ENCODE peak calls at places on chromosomes 5 and 9, in four cellular contexts. Y, O, F and Q are unnamed samples. For H3K4me1, the result is how much of the 10 kb centered on the place peaks cover.

GRCh38 chr9:128936171-128936865 is 11.1 kb downstream of the DOLK start:
- DNase-seq in Y (no peak), F (peak), O (peak), Q (no peak)

GRCh38 chr9:20358201-20358600 is 264.1 kb downstream of the MLLT3 start:
- DNase-seq in F (no peak), O (no peak), Y (peak), Q (no peak)

GRCh38 chr9:122099271-122099869 is 6.3 kb upstream of the TTLL11 start:
- DNase-seq in O (peak), F (peak), Y (peak), Q (peak)

GRCh38 chr5:137666109-137666850 is 69.6 kb downstream of the KLHL3 start:
- DNase-seq in F (no peak), Y (peak), O (no peak), Q (no peak)

GRCh38 chr9:95874303-95874988 is 1.0 kb upstream of the ERCC6L2 start:
- DNase-seq in F (no peak), Y (peak), O (no peak), Q (no peak)

GRCh38 chr5:9168791-9169611 is 376.9 kb downstream of the SEMA5A start:
- DNase-seq in F (no peak), O (no peak), Y (peak), Q (no peak)

GRCh38 chr9:99622679-99623078 is 199.0 kb upstream of the NR4A3 start:
- DNase-seq in O (no peak), F (no peak), Y (no peak), Q (no peak)

GRCh38 chr9:130593020-130593419 is 13.6 kb downstream of the FUBP3 start:
- DNase-seq in F (no peak), O (no peak), Y (no peak), Q (no peak)

GRCh38 chr5:95069948-95070347 is 214.9 kb downstream of the MCTP1 start:
- DNase-seq in O (no peak), F (no peak), Y (no peak), Q (no peak)

GRCh38 chr9:115121140-115121710 is 3.3 kb upstream of the TNC start:
- DNase-seq in O (no peak), Y (no peak), F (no peak), Q (no peak)

GRCh38 chr5:146390469-146390868 is 51.8 kb downstream of the POU4F3 start:
- DNase-seq in Y (no peak), O (no peak), F (no peak), Q (no peak)

GRCh38 chr5:96023518-96023917 is 61.9 kb upstream of the ELL2 start:
- DNase-seq in F (no peak), O (no peak), Y (peak), Q (no peak)

GRCh38 chr9:16526380-16526779 is 344.1 kb downstream of the BNC2 start:
- DNase-seq in Y (peak), F (no peak), O (no peak), Q (no peak)

GRCh38 chr9:91207889-91208651 is 153.6 kb downstream of the AUH start:
- DNase-seq in F (no peak), Y (peak), O (no peak), Q (no peak)

GRCh38 chr5:151383011-151383410 is 35.7 kb upstream of the SLC36A2 start:
- DNase-seq in O (no peak), F (no peak), Y (no peak), Q (no peak)

GRCh38 chr5:55172051-55172899 is 702 bp downstream of the CDC20B start:
- DNase-seq in F (peak), Y (peak), O (peak), Q (no peak)

GRCh38 chr9:134590240-134591081 is 51.1 kb upstream of the COL5A1 start:
- DNase-seq in F (no peak), Y (no peak), O (no peak), Q (peak)

GRCh38 chr5:4614088-4614487 is 526.0 kb upstream of the ADAMTS16 start:
- DNase-seq in O (no peak), Y (no peak), F (no peak), Q (no peak)

GRCh38 chr9:107176701-107177100 is 106.4 kb upstream of the RAD23B start:
- DNase-seq in O (no peak), F (no peak), Y (peak), Q (no peak)

GRCh38 chr9:22389271-22389670 is 57.4 kb upstream of the DMRTA1 start:
- DNase-seq in Y (no peak), O (no peak), F (no peak), Q (no peak)

GRCh38 chr5:174229640-174230350 is 184.3 kb downstream of the NSG2 start:
- DNase-seq in Y (peak), F (no peak), O (no peak), Q (no peak)

GRCh38 chr9:74942801-74943200 is 9.9 kb downstream of the C9orf40 start:
- DNase-seq in O (no peak), F (no peak), Y (peak), Q (no peak)

GRCh38 chr5:160477266-160477970 is 55.8 kb downstream of the PTTG1 start:
- DNase-seq in O (no peak), Y (no peak), F (no peak), Q (no peak)

GRCh38 chr5:93300945-93301344 is 280.1 kb downstream of the NR2F1-AS1 start:
- DNase-seq in Y (no peak), F (no peak), O (no peak), Q (no peak)
- H3K4me1 ChIP-seq in Y (under half), F (under half), O (under half), Q (under half)

DNA sequence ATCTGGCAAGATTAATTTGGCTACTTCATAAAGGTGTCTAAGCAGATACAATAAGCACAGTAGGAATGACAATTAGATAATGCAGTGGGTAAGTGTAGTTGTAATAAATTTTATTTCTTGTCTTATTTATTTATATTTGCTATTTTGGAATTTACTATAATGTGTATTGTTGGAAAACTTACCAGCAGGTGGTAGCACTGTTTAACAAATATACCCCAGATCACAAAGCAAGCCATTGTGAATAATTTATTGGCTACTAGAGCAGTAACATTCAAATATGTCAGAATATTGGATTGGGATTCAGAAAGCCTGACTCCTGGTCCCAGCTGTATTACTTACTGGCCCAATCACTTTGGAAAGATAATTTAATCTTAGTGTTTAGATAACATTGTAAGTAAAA is 78.0 kb downstream of the ISOC1 start:
- DNase-seq in F (no peak), O (no peak), Y (no peak), Q (no peak)
- TF ChIP-seq CTCF in F (no peak), O (no peak), Y (peak), Q (no peak)

DNA sequence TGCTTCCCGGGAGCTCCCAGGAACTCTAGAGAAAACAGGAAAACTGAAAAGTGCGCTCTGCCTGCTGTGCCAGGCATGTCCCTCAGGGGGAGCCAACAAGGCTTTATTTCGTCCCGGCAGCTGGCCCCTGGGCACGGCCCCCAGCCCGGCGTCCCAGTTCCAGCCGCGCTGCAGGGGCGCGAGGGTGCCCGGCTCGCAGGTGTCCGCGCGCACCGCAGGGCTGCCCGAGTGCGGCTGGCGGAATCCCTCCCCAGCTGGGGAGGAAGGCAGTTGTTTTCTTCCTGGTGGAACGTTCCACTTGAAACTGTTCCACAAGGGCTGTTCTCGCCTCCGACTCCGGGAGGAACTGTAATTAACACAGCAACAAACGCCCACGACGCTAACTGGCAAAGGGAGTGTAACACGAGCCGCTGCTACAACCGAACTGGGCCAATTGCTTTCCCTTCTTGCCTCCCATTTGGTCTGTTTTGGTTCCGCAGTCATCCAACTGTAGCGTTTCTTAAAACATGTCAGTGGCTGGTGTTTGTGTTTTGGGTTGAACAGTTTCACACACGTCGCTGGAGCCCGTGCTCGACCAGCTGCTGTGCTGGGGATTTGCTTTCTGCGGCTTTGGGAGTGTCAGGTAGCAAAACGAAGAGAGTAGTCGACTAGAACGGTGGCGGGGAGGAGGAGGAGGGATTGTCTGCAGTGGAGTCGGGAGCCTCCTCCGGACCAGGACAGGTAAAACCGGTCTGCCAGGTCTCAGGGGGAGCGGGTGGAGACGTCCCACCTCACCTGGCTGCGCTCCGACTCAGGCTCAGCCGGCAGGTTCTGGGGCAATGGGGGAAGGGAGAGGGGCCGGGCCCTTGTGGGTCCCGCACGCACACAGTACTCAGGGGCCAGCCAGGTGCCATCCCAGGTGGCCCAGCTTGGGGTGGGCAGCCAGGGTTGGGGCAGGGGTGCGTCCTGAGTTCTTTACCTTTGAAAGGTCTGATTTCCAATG is 131.6 kb upstream of the NIPBL start:
- DNase-seq in F (peak), Y (peak), O (peak), Q (peak)
- TF ChIP-seq POLR2A in F (no peak), Y (no peak), O (no peak), Q (no peak)

GRCh38 chr5:143230676-143230996 is 172.8 kb downstream of the NR3C1 start:
- DNase-seq in F (no peak), O (no peak), Y (no peak), Q (no peak)
- H3K4me1 ChIP-seq in F (under half), O (under half), Y (under half), Q (under half)

DNA sequence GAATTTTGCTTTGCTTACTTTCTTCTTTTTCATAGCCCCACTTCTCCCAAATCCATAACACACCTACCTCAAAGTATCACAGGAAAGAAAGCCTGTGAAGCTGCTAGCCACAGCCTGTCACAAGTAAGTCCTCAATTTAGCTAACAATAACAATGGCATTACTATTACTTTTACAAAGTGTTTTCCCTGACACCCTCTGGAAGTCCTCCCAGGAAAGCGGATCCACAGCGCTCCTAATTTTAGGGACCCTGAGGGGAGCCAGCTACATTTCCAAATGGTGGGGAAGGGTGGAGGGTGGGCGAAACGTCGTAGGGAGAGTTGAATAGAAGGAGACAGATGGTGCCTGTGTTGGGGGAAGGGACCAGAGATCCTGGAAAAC is 554 bp upstream of the WWC1 start:
- DNase-seq in Y (no peak), F (no peak), O (no peak), Q (no peak)
- TF ChIP-seq CTCF in Y (no peak), F (no peak), O (no peak), Q (no peak)

DNA sequence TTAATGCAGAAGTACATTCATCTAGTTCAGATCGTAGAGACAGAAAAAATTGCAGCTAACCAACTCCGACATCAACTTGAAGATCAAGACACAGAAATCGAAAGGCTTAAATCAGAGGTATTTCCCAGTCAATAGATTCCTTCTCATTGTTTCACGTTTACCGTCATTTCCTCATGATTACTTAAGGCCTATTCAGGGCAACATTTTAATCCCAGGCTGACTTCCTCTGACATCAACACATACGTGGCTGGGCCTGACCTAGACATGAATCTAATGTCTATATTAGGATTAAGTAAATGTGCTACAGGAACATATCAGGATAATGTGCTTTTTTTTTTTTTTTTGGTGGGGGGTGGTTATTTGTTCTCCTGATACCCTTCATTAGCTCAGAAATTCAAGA is 107.9 kb downstream of the RASGRF2 start:
- DNase-seq in O (no peak), Y (no peak), F (no peak), Q (no peak)
- TF ChIP-seq POLR2A in O (no peak), Y (no peak), F (no peak), Q (no peak)